ENCODE peak calls at places on chromosomes 13 and 19, in six cellular contexts. I is tibial artery, J is fibroblast of lung, N is small intestine, Z is IMR-90, K is ovary. Q is an unnamed sample.

GRCh38 chr13:114226088-114226487 is 8.6 kb upstream of the CDC16 start:
- DNase-seq in K (no peak), J (no peak), Z (no peak), N (no peak), I (no peak), Q (no peak)

GRCh38 chr13:40096357-40096911 is 441.0 kb downstream of the COG6 start:
- DNase-seq in I (no peak), K (no peak), Z (no peak), J (no peak), N (peak; percentile 26), Q (no peak)

GRCh38 chr13:33140161-33140560 is 123.9 kb downstream of the KL start:
- DNase-seq in J (peak; percentile 18), I (no peak), N (no peak), K (no peak), Z (peak; percentile 35), Q (no peak)

GRCh38 chr19:41016488-41017071 is 25.5 kb downstream of the CYP2B6 start:
- DNase-seq in Z (no peak), K (no peak), N (no peak), J (no peak), I (no peak), Q (peak; percentile 21)

GRCh38 chr19:23190341-23190740 is 59.9 kb downstream of the ZNF724 start:
- DNase-seq in J (no peak), N (no peak), I (no peak), Z (no peak), K (no peak), Q (no peak)

GRCh38 chr13:34174671-34175145 is 356.8 kb downstream of the RFC3 start:
- DNase-seq in I (no peak), K (no peak), N (no peak), Z (peak; percentile 33), J (peak; percentile 62), Q (no peak)

GRCh38 chr19:44332145-44332544 is 24.3 kb downstream of the ZNF112 start:
- DNase-seq in I (no peak), Z (no peak), N (no peak), J (no peak), K (no peak), Q (no peak)

GRCh38 chr13:98575876-98576214 is 1.1 kb downstream of the STK24 start:
- DNase-seq in J (no peak), N (no peak), I (no peak), Z (no peak), K (no peak), Q (no peak)

GRCh38 chr19:18110833-18111232 is 13.3 kb downstream of the MAST3 start:
- DNase-seq in Z (no peak), I (no peak), J (no peak), N (peak; percentile 88), K (no peak), Q (no peak)

GRCh38 chr13:20064128-20064527 is 96.7 kb downstream of the GJA3 start:
- DNase-seq in J (peak; percentile 58), K (no peak), Z (peak; percentile 77), I (no peak), N (no peak), Q (no peak)

GRCh38 chr19:12873891-12874745 is 7.1 kb downstream of the DNASE2 start:
- DNase-seq in I (no peak), J (no peak), K (no peak), N (no peak), Z (no peak), Q (no peak)

DNA sequence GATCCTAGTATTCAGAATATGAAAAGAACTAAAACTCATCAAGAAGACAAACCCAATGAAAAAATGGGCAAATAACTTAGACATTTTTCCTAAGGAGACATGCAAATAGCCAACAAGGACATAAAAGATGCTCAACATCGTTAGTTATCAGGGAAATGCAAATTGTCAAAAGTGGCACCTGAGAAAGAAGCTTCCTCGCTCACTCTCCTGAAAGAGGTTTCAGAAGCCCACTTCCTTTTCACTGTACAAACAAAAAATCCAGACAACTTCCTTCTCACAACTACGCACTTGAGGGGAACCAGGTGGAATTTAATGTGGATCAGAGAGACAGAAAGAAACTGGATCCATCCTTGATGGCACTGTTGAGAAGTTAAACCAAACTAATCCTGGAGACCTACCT is 41.5 kb downstream of the KLF12 start:
- DNase-seq in Z (no peak), I (no peak), K (no peak), J (no peak), N (no peak), Q (no peak)
- H3K4me3 ChIP-seq in Z (no peak overlapping the region), I (no peak overlapping the region), K (no peak overlapping the region), J (no peak overlapping the region), N (no peak overlapping the region), Q (no peak overlapping the region)

DNA sequence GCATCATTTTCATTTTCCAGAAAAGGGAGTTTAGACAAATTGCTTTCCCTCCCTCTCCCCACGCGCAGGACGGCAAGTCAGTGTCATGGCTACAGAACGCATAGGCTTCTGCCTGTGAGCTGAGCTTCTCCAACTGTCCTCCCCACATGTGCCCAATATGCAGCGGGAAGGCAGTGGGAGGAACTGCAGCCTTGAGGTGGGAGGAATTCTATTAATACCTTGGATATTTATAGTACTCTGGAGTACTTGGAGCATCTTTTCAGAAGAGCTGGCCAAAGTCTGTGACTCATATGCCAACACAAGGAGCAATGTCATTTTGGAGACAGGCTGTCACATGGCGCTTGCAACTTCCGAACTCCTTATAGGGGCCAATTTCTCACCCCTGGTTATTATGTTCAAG is 245.1 kb upstream of the SERP2 start:
- DNase-seq in N (no peak), J (peak; percentile 40), Z (peak; percentile 65), I (no peak), K (no peak), Q (peak; percentile 51)
- H3K27ac ChIP-seq in N (no peak overlapping the region), J (no peak overlapping the region), Z (no peak overlapping the region), I (no peak overlapping the region), K (no peak overlapping the region), Q (peak overlapping the region; percentile 70)

GRCh38 chr13:99980201-99981114 is 1.1 kb upstream of the ZIC2 start:
- DNase-seq in I (peak; percentile 41), Z (peak; percentile 43), J (peak; percentile 51), K (peak; percentile 34), N (peak; percentile 44), Q (no peak)
- H3K27me3 ChIP-seq in I (peaks cover 24% of the 10 kb centered on the region), Z (peaks cover 89% of the 10 kb centered on the region), J (peaks cover 78% of the 10 kb centered on the region), K (peaks cover 5% of the 10 kb centered on the region), N (peaks cover 21% of the 10 kb centered on the region), Q (no peaks in the 10 kb centered on the region)

DNA sequence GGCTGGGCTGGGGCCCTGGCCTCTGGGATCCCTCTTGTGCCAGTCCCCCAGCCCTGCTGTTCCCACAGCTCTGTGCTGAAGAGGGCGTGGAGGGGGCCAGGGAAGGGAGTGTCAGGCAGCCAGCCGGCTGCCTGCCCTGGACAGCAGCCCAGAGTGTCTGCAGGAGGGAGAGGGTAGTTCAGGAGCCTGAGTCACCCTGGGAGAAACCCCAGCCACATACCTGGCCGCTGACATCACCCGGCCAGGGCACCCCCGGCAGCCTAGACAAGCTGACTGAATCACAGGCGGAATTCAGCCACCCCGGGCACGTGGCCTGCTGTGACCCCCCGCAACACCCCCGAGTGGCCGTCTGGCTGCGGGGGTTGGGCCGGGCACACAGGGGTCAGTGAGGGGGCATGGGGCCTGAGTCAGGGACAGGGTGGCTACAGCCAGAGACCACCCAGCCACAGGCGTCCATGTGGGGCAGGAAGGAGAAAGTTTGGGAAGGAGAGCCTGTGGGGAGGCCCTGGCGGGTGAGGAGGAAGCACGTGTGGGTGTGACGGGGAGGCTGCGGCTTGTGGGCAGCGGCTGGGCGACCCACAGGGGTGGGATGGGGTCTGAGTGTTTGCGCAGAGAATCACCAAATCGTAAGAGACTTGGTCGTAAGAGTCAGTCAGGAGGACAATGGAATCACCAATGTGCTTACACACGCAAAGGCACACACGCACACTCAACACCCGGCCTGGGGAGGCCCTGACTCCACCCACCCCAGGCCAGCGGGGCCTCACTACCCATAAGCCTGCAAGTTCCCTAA is 11.9 kb upstream of the FOSB start:
- DNase-seq in K (peak; percentile 97), Z (peak; percentile 99), I (peak; percentile 92), N (peak; percentile 97), J (peak; percentile 98), Q (peak; percentile 93)
- H3K4me3 ChIP-seq in K (no peak overlapping the region), Z (peak overlapping the region; percentile 1), I (peak overlapping the region; percentile 20), N (no peak overlapping the region), J (peak overlapping the region; percentile 33), Q (no peak overlapping the region)

GRCh38 chr13:48319458-48320395 is 16.2 kb downstream of the RB1 start:
- DNase-seq in Z (no peak), N (peak; percentile 66), J (no peak), K (no peak), I (no peak), Q (peak; percentile 46)

GRCh38 chr13:48318014-48318713 is 14.6 kb downstream of the RB1 start:
- DNase-seq in I (no peak), Z (no peak), N (no peak), K (no peak), J (no peak), Q (peak; percentile 37)

GRCh38 chr13:48320396-48320790 is 16.8 kb downstream of the RB1 start:
- DNase-seq in Z (no peak), K (no peak), I (no peak), N (no peak), J (no peak), Q (no peak)

GRCh38 chr13:48317511-48317981 is 14.0 kb downstream of the RB1 start:
- DNase-seq in N (no peak), I (no peak), K (no peak), Z (no peak), J (no peak), Q (peak; percentile 14)

DNA sequence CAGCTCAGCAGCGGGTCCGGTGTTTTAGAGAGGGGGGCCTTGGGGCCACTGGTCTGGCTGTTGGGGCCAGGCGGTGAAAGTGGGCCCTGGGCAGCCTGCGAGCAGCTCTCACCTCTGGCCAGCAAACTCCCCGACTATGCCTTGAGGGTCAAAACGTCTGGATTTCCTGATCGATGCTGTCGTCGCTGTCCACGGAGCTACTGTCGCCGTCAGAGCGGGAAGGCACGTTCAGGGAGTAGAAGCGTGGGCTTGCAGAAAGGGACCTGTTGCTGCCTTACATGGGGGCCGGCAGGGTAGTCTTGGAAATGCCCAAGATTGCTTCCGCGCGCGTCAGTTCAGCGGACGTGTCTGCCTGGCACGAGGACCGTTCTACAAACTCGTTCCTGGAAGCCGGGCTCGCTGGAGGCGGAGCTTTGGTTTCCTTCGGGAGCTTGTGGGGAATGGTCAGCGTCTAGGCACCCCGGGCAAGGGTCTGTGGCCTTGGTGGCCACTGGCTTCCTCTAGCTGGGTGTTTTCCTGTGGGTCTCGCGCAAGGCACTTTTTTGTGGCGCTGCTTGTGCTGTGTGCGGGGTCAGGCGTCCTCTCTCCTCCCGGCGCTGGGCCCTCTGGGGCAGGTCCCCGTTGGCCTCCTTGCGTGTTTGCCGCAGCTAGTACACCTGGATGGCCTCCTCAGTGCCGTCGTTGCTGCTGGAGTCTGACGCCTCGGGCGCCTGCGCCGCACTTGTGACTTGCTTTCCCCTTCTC is 15.3 kb downstream of the RB1 start:
- DNase-seq in I (peak; percentile 33), N (peak; percentile 30), K (peak; percentile 18), J (no peak), Z (no peak), Q (peak; percentile 59)
- H3K27ac ChIP-seq in I (no peak overlapping the region), N (peak overlapping the region; percentile 45), K (no peak overlapping the region), J (no peak overlapping the region), Z (no peak overlapping the region), Q (no peak overlapping the region)

GRCh38 chr13:21067794-21068193 is 6.4 kb upstream of the LATS2 start:
- DNase-seq in Z (no peak), K (no peak), N (no peak), J (no peak), I (no peak), Q (no peak)
- H3K27me3 ChIP-seq in Z (no peaks in the 10 kb centered on the region), K (no peaks in the 10 kb centered on the region), N (no peaks in the 10 kb centered on the region), J (no peaks in the 10 kb centered on the region), I (no peaks in the 10 kb centered on the region), Q (no peaks in the 10 kb centered on the region)

GRCh38 chr19:38735257-38735686 is 9.0 kb downstream of the CAPN12 start:
- DNase-seq in N (peak; percentile 54), I (no peak), J (no peak), Z (no peak), K (no peak), Q (no peak)
- H3K4me3 ChIP-seq in N (peak overlapping the region; percentile 30), I (no peak overlapping the region), J (no peak overlapping the region), Z (no peak overlapping the region), K (no peak overlapping the region), Q (no peak overlapping the region)

GRCh38 chr19:812049-812816 is 9.5 kb downstream of the PLPPR3 start:
- DNase-seq in I (no peak), K (no peak), Z (no peak), N (no peak), J (no peak), Q (no peak)
- H3K27ac ChIP-seq in I (no peak overlapping the region), K (no peak overlapping the region), Z (no peak overlapping the region), N (no peak overlapping the region), J (no peak overlapping the region), Q (no peak overlapping the region)

Q was measured in right cardiac atrium.